ENCODE peak calls at places on chromosomes 2 and 18, in eight cellular contexts. L is nephron progenitor cell; M is sciatic nerve; D is EL; Q is HTR-8/SVneo; Z is activated CD8-positive, alpha-beta memory T cell treated with anti-CD3 and anti-CD28 coated beads for 48 hours; S is astrocyte; O is midbrain. N is an unnamed sample.

GRCh38 chr2:137838255-137839092 is 125.8 kb upstream of the HNMT start:
- DNase-seq in L (peak), M (no peak), D (peak), Q (peak), Z (no peak), S (peak), O (peak), N (peak)

GRCh38 chr18:79738041-79738461 is 58.4 kb downstream of the CTDP1 start:
- DNase-seq in L (no peak), M (peak), D (no peak), Q (no peak), Z (no peak), S (no peak), O (no peak), N (no peak)

GRCh38 chr2:46731280-46731679 is 184.3 kb downstream of the MCFD2 start:
- DNase-seq in L (no peak), M (no peak), D (no peak), Q (no peak), Z (no peak), S (no peak), O (no peak), N (no peak)

GRCh38 chr2:1593371-1594205 is 150.7 kb downstream of the PXDN start:
- DNase-seq in L (no peak), M (no peak), D (peak), Q (peak), Z (no peak), S (peak), O (no peak), N (peak)

GRCh38 chr18:61860302-61860701 is 32.5 kb downstream of the RNF152 start:
- DNase-seq in L (no peak), M (no peak), D (no peak), Q (no peak), Z (no peak), S (no peak), O (no peak), N (no peak)

GRCh38 chr2:142841788-142842187 is 35.7 kb upstream of the KYNU start:
- DNase-seq in L (no peak), M (no peak), D (no peak), Q (no peak), Z (no peak), S (no peak), O (no peak), N (no peak)

GRCh38 chr2:175233135-175233719 is 51.7 kb upstream of the ATP5MC3 start:
- DNase-seq in L (no peak), M (no peak), D (peak), Q (peak), Z (no peak), S (peak), O (no peak), N (no peak)

GRCh38 chr2:217993055-217993645 is 9.6 kb downstream of the TNS1 start:
- DNase-seq in L (no peak), M (no peak), D (peak), Q (no peak), Z (no peak), S (peak), O (no peak), N (no peak)

GRCh38 chr2:101435011-101435862 is 39.7 kb downstream of the RFX8 start:
- DNase-seq in L (peak), M (no peak), D (peak), Q (no peak), Z (no peak), S (peak), O (no peak), N (no peak)

GRCh38 chr2:45237128-45237527 is 227.9 kb upstream of the SIX2 start:
- DNase-seq in L (no peak), M (no peak), D (no peak), Q (peak), Z (no peak), S (no peak), O (no peak), N (no peak)

GRCh38 chr2:73286134-73286533 is 1.9 kb upstream of the FBXO41 start:
- DNase-seq in L (no peak), M (no peak), D (no peak), Q (no peak), Z (no peak), S (no peak), O (no peak), N (no peak)

GRCh38 chr18:76715012-76715608 is 107.2 kb upstream of the ZNF236 start:
- DNase-seq in L (no peak), M (no peak), D (no peak), Q (no peak), Z (no peak), S (no peak), O (no peak), N (no peak)

GRCh38 chr18:24727685-24728084 is 267.2 kb downstream of the HRH4 start:
- DNase-seq in L (no peak), M (no peak), D (no peak), Q (no peak), Z (no peak), S (no peak), O (no peak), N (no peak)

GRCh38 chr2:217851191-217852020 is 151.4 kb downstream of the TNS1 start:
- DNase-seq in L (no peak), M (no peak), D (peak), Q (no peak), Z (no peak), S (peak), O (no peak), N (no peak)

GRCh38 chr2:143558665-143559064 is 429.4 kb downstream of the ARHGAP15 start:
- DNase-seq in L (no peak), M (no peak), D (peak), Q (no peak), Z (no peak), S (peak), O (no peak), N (no peak)

GRCh38 chr18:59514193-59514592 is 155.1 kb upstream of the LMAN1 start:
- DNase-seq in L (no peak), M (peak), D (peak), Q (no peak), Z (no peak), S (peak), O (no peak), N (no peak)

GRCh38 chr2:237309011-237309410 is 105.0 kb downstream of the COL6A3 start:
- DNase-seq in L (no peak), M (no peak), D (no peak), Q (no peak), Z (no peak), S (no peak), O (peak), N (no peak)

GRCh38 chr2:179671314-179671713 is 190.1 kb downstream of the ZNF385B start:
- DNase-seq in L (no peak), M (no peak), D (no peak), Q (no peak), Z (no peak), S (no peak), O (no peak), N (no peak)

GRCh38 chr2:232132179-232132578 is 170.7 kb downstream of the DIS3L2 start:
- DNase-seq in L (no peak), M (no peak), D (no peak), Q (no peak), Z (no peak), S (no peak), O (no peak), N (no peak)

GRCh38 chr2:215361211-215361875 is 49.5 kb downstream of the ATIC start:
- DNase-seq in L (no peak), M (no peak), D (no peak), Q (no peak), Z (no peak), S (no peak), O (no peak), N (no peak)

GRCh38 chr2:235937092-235937491 is 231.1 kb downstream of the GBX2 start:
- DNase-seq in L (no peak), M (no peak), D (no peak), Q (no peak), Z (no peak), S (no peak), O (no peak), N (no peak)

GRCh38 chr2:239952251-239952650 is 72.9 kb downstream of the NDUFA10 start:
- DNase-seq in L (no peak), M (no peak), D (no peak), Q (no peak), Z (no peak), S (no peak), O (no peak), N (no peak)

GRCh38 chr2:68936889-68937288 is 15.8 kb downstream of the GKN2 start:
- DNase-seq in L (no peak), M (no peak), D (peak), Q (no peak), Z (no peak), S (peak), O (no peak), N (no peak)

GRCh38 chr2:127100261-127101047 is 6.5 kb downstream of the BIN1 start:
- DNase-seq in L (no peak), M (peak), D (peak), Q (no peak), Z (no peak), S (no peak), O (no peak), N (no peak)

GRCh38 chr2:232028631-232029030 is 67.1 kb downstream of the DIS3L2 start:
- DNase-seq in L (no peak), M (no peak), D (peak), Q (no peak), Z (no peak), S (peak), O (no peak), N (no peak)